ENCODE peak calls at places on chromosomes 5 and 9, in nine cellular contexts. D, F, J, B, Q, R, U, H and Y are unnamed samples.
A peak's percentile ranks its signal among the peaks of the same experiment; 100 is the strongest.

GRCh38 chr9:3951266-3951665 is 348.6 kb downstream of the GLIS3 start:
- DNase-seq in J (no peak), Q (no peak), U (no peak), D (peak; percentile 28), F (no peak), H (no peak), R (no peak), B (no peak), Y (no peak)

GRCh38 chr5:159854916-159855315 is 61.4 kb upstream of the ADRA1B start:
- DNase-seq in R (no peak), H (no peak), Q (no peak), F (no peak), B (no peak), J (no peak), D (peak; percentile 34), U (no peak), Y (no peak)

GRCh38 chr5:160260881-160261815 is 31.8 kb downstream of the FABP6 start:
- DNase-seq in H (no peak), B (no peak), F (peak; percentile 80), U (peak; percentile 75), J (peak; percentile 34), R (no peak), Q (peak; percentile 74), D (peak; percentile 99), Y (peak; percentile 91)

GRCh38 chr5:72908666-72909065 is 47.2 kb upstream of the FCHO2 start:
- DNase-seq in U (no peak), B (no peak), R (no peak), H (no peak), J (no peak), F (no peak), D (no peak), Q (no peak), Y (no peak)

GRCh38 chr5:639584-640213 is 27.6 kb downstream of the CEP72 start:
- DNase-seq in F (peak; percentile 67), R (no peak), D (no peak), Q (no peak), J (no peak), U (peak; percentile 23), H (no peak), B (no peak), Y (peak; percentile 10)

GRCh38 chr5:19795218-19795617 is 192.8 kb downstream of the CDH18 start:
- DNase-seq in F (no peak), D (peak; percentile 57), Q (no peak), J (peak; percentile 3), R (no peak), B (no peak), H (no peak), U (no peak), Y (peak; percentile 23)

GRCh38 chr5:129223178-129223577 is 128.6 kb downstream of the ISOC1 start:
- DNase-seq in B (no peak), R (no peak), U (no peak), H (no peak), J (no peak), Q (no peak), F (no peak), D (no peak), Y (no peak)

GRCh38 chr9:123881604-123882003 is 48.3 kb downstream of the DENND1A start:
- DNase-seq in J (no peak), R (no peak), D (no peak), F (no peak), Q (no peak), H (no peak), B (no peak), U (no peak), Y (no peak)

GRCh38 chr9:113564804-113565237 is 101.3 kb downstream of the RGS3 start:
- DNase-seq in R (peak; percentile 51), D (peak; percentile 61), Q (peak; percentile 74), F (peak; percentile 80), J (no peak), B (peak; percentile 74), H (no peak), U (peak; percentile 64), Y (peak; percentile 86)

GRCh38 chr9:4286086-4286485 is 13.8 kb downstream of the GLIS3 start:
- DNase-seq in H (no peak), U (no peak), D (no peak), J (no peak), B (no peak), F (no peak), R (no peak), Q (no peak), Y (no peak)

DNA sequence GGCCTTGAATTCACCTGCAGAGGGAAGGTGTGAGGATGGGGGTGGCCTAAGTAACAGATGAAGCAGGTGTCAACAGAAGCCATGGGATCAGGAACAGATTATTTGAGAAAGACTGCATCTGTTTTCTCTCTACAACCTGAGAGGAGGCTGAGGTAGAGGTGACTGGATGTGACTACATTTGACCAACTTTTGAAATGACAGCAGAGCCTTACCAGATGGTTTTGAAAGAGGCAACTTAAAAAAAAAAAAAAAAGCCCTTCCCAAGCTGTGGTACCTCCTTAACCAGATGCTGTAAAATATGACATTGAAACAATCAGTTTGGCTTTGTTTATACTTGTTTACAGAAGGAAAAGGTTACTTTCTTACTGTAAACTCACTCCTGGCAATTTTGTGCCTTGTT is 108.6 kb downstream of the TRIO start:
- DNase-seq in F (no peak), U (no peak), R (no peak), H (no peak), J (no peak), D (no peak), B (no peak), Q (no peak), Y (no peak)
- H3K4me1 ChIP-seq in F (peaks cover 5% of the 10 kb centered on the region), U (peaks cover 5% of the 10 kb centered on the region), R (peaks cover 4% of the 10 kb centered on the region), H (peaks cover 13% of the 10 kb centered on the region), J (peaks cover 24% of the 10 kb centered on the region), D (peaks cover 43% of the 10 kb centered on the region), B (peaks cover 7% of the 10 kb centered on the region), Q (no peaks in the 10 kb centered on the region), Y (peaks cover 10% of the 10 kb centered on the region)

GRCh38 chr9:38335686-38336085 is 56.8 kb upstream of the ALDH1B1 start:
- DNase-seq in H (no peak), J (no peak), Q (no peak), D (no peak), F (no peak), U (no peak), R (no peak), B (no peak), Y (no peak)

GRCh38 chr9:38332625-38333024 is 59.9 kb upstream of the ALDH1B1 start:
- DNase-seq in J (no peak), F (no peak), H (no peak), D (no peak), B (no peak), U (no peak), R (no peak), Q (peak; percentile 9), Y (no peak)

GRCh38 chr9:38336341-38336740 is 56.2 kb upstream of the ALDH1B1 start:
- DNase-seq in U (no peak), H (no peak), R (no peak), D (no peak), J (no peak), Q (no peak), F (no peak), B (no peak), Y (no peak)

GRCh38 chr9:38333047-38333446 is 59.5 kb upstream of the ALDH1B1 start:
- DNase-seq in F (no peak), Q (no peak), R (no peak), D (peak; percentile 11), B (no peak), J (no peak), H (no peak), U (no peak), Y (no peak)

DNA sequence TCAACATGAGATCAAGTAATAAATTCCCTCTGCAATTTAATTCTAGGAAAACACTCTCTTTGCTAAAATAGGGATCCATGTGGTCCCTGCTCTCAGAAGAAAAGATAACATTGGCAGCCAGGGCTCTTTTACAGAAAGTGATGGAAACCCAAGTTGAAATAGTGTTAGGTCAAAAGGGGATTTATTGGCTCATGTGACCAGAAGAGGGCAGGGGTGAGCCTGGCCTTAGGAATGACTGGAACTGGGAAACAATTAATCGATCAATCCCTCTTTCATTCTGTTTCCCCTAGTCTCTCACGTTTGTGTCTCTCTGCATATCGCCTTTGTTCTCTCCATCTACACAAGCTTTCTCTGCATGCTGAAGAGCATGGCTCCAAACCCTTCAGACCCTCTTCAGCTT is 58.3 kb upstream of the ALDH1B1 start:
- DNase-seq in H (no peak), U (no peak), J (peak; percentile 14), D (no peak), R (no peak), Q (peak; percentile 13), B (no peak), F (no peak), Y (no peak)
- TF ChIP-seq CTCF in H (no peak), U (no peak), J (peak; percentile 45), D (no peak), R (no peak), Q (no peak), B (no peak), F (no peak), Y (peak; percentile 23)

GRCh38 chr5:145834917-145835838 is at the start of gene PRELID2:
- DNase-seq in J (peak; percentile 88), D (peak; percentile 84), R (peak; percentile 87), H (peak; percentile 72), U (peak; percentile 92), F (peak; percentile 92), Q (peak; percentile 94), B (peak; percentile 85), Y (peak; percentile 94)
- TF ChIP-seq POLR2A in J (peak; percentile 62), D (peak; percentile 52), R (peak; percentile 54), H (peak; percentile 30), U (no peak), F (peak; percentile 55), Q (peak; percentile 34), B (no peak), Y (peak; percentile 15)

GRCh38 chr5:6910950-6911349 is 197.7 kb downstream of the TENT4A start:
- DNase-seq in R (no peak), D (no peak), H (no peak), B (no peak), J (no peak), F (no peak), Q (no peak), U (no peak), Y (no peak)

GRCh38 chr5:6920628-6921256 is 207.5 kb downstream of the TENT4A start:
- DNase-seq in B (no peak), R (no peak), D (no peak), U (no peak), Q (no peak), F (no peak), H (no peak), J (no peak), Y (no peak)

GRCh38 chr5:6914336-6914735 is 201.1 kb downstream of the TENT4A start:
- DNase-seq in D (no peak), U (no peak), H (no peak), F (no peak), Q (no peak), R (no peak), J (no peak), B (no peak), Y (no peak)

DNA sequence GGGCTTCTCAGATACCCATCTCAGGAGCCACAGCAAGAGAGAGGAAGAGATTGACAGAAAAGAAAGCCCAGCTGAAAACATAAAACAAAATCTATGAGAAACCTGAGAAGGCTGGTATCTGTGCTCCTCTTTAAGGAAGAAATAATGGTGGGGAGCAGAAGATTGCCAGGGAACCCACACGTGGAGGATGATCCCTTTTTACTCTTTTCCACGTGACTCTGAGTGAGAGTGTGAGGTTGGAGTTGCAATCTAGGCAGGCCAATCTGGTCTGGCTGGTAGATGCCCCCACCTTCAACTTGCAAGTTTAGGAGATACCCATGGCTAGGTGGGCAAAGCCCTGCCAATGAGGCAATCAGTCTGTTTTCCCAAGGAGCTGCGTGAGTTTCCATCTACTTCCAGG is 202.3 kb downstream of the TENT4A start:
- DNase-seq in H (no peak), D (no peak), U (no peak), R (no peak), B (no peak), J (no peak), F (no peak), Q (no peak), Y (no peak)
- H3K4me1 ChIP-seq in H (no peaks in the 10 kb centered on the region), D (no peaks in the 10 kb centered on the region), U (no peaks in the 10 kb centered on the region), R (no peaks in the 10 kb centered on the region), B (no peaks in the 10 kb centered on the region), J (no peaks in the 10 kb centered on the region), F (no peaks in the 10 kb centered on the region), Q (no peaks in the 10 kb centered on the region), Y (no peaks in the 10 kb centered on the region)

GRCh38 chr5:38803246-38803645 is 42.6 kb upstream of the OSMR start:
- DNase-seq in B (no peak), J (no peak), U (no peak), D (no peak), Q (no peak), R (no peak), F (no peak), H (no peak), Y (no peak)
- TF ChIP-seq CTCF in B (no peak), J (no peak), U (no peak), D (no peak), Q (no peak), R (no peak), F (no peak), H (no peak), Y (no peak)